ENCODE peak calls at places on chromosomes 7 and 10, in eight cellular contexts. T, C, W, A, M, I, X and S are unnamed samples.

GRCh38 chr10:68752711-68753110 is 31.7 kb downstream of the CCAR1 start:
- DNase-seq in T (no peak), C (no peak), W (no peak), A (no peak), M (no peak), I (no peak), X (no peak), S (no peak)

GRCh38 chr7:93715234-93715633 is 140.7 kb upstream of the CALCR start:
- DNase-seq in T (peak), C (peak), W (peak), A (peak), M (peak), I (peak), X (peak), S (no peak)

GRCh38 chr7:121083138-121083789 is 94.8 kb downstream of the CPED1 start:
- DNase-seq in T (no peak), C (no peak), W (peak), A (no peak), M (peak), I (no peak), X (no peak), S (no peak)

GRCh38 chr10:78342787-78343186 is 309.1 kb downstream of the RPS24 start:
- DNase-seq in T (no peak), C (no peak), W (no peak), A (no peak), M (no peak), I (no peak), X (no peak), S (no peak)

GRCh38 chr10:52400564-52400963 is 86.5 kb downstream of the DKK1 start:
- DNase-seq in T (no peak), C (peak), W (peak), A (no peak), M (peak), I (no peak), X (no peak), S (no peak)

GRCh38 chr10:24866615-24867583 is 85.5 kb downstream of the PRTFDC1 start:
- DNase-seq in T (no peak), C (peak), W (peak), A (no peak), M (peak), I (peak), X (peak), S (no peak)

GRCh38 chr7:27605689-27606269 is 56.9 kb downstream of the HIBADH start:
- DNase-seq in T (no peak), C (peak), W (peak), A (no peak), M (peak), I (no peak), X (peak), S (no peak)

GRCh38 chr7:1181591-1181990 is 21.6 kb upstream of the ZFAND2A start:
- DNase-seq in T (no peak), C (no peak), W (no peak), A (no peak), M (no peak), I (no peak), X (no peak), S (no peak)

GRCh38 chr7:15288746-15289145 is 273.1 kb downstream of the AGMO start:
- DNase-seq in T (no peak), C (no peak), W (peak), A (no peak), M (peak), I (no peak), X (no peak), S (no peak)

GRCh38 chr10:45809829-45810228 is 37.5 kb downstream of the AGAP4 start:
- DNase-seq in T (no peak), C (peak), W (peak), A (no peak), M (peak), I (no peak), X (peak), S (no peak)

GRCh38 chr7:74280985-74281384 is 8.2 kb upstream of the CLIP2 start:
- DNase-seq in T (no peak), C (peak), W (peak), A (no peak), M (peak), I (no peak), X (no peak), S (no peak)

GRCh38 chr7:54985405-54986360 is 33.1 kb upstream of the EGFR start:
- DNase-seq in T (no peak), C (peak), W (peak), A (no peak), M (peak), I (no peak), X (no peak), S (no peak)

GRCh38 chr7:68074242-68074641 is 1077.6 kb downstream of the TYW1 start:
- DNase-seq in T (no peak), C (no peak), W (no peak), A (no peak), M (no peak), I (no peak), X (no peak), S (no peak)

GRCh38 chr10:110670335-110670734 is 26.2 kb downstream of the RBM20 start:
- DNase-seq in T (no peak), C (no peak), W (no peak), A (no peak), M (no peak), I (no peak), X (no peak), S (no peak)

GRCh38 chr7:105778956-105779355 is 97.4 kb downstream of the ATXN7L1 start:
- DNase-seq in T (no peak), C (no peak), W (no peak), A (no peak), M (no peak), I (no peak), X (no peak), S (no peak)

GRCh38 chr7:1733206-1733907 is 63.3 kb downstream of the ELFN1 start:
- DNase-seq in T (no peak), C (no peak), W (no peak), A (no peak), M (no peak), I (no peak), X (no peak), S (no peak)

GRCh38 chr7:21338728-21339164 is 89.1 kb upstream of the SP4 start:
- DNase-seq in T (no peak), C (no peak), W (no peak), A (no peak), M (no peak), I (no peak), X (no peak), S (no peak)

GRCh38 chr10:78706256-78706655 is 362.5 kb upstream of the ZMIZ1 start:
- DNase-seq in T (no peak), C (no peak), W (peak), A (no peak), M (no peak), I (no peak), X (no peak), S (no peak)

GRCh38 chr10:90130321-90131086 is 429.1 kb downstream of the KIF20B start:
- DNase-seq in T (peak), C (no peak), W (no peak), A (no peak), M (no peak), I (no peak), X (no peak), S (peak)

GRCh38 chr10:90125406-90125805 is 424.0 kb downstream of the KIF20B start:
- DNase-seq in T (no peak), C (no peak), W (peak), A (no peak), M (peak), I (no peak), X (no peak), S (no peak)

DNA sequence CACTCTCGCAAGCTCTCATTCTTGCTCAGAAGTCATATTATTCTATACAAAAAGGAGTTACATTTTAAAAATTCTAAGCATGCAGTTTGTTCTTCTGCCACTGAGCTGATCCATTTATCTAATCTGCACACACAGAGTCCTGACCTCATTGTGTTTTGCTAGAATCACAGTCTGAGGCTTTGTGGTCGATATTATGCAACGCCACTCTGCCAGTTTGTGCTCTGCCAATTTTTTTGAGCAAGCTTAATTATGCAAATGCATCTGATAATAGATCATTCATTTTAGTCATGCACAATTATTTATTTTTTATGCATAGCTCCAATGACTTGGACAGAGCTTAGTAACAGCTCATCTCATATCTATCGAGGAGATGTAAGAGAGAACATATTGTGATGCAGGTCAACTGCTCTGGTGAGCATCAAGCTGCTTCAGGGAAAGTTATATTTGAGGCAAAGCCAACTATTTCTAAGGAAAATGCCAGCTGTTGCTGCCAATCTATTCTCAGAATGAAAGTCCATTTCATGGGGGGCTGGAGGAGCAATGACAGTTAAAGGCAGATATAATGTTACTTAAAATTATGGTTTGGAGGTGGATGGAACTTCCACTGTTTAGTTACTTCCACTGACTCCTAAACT is 424.7 kb downstream of the KIF20B start:
- DNase-seq in T (no peak), C (no peak), W (peak), A (no peak), M (peak), I (no peak), X (no peak), S (no peak)
- TF ChIP-seq CTCF in T (no peak), C (no peak), W (peak), A (no peak), M (no peak), I (no peak), X (no peak), S (no peak)

DNA sequence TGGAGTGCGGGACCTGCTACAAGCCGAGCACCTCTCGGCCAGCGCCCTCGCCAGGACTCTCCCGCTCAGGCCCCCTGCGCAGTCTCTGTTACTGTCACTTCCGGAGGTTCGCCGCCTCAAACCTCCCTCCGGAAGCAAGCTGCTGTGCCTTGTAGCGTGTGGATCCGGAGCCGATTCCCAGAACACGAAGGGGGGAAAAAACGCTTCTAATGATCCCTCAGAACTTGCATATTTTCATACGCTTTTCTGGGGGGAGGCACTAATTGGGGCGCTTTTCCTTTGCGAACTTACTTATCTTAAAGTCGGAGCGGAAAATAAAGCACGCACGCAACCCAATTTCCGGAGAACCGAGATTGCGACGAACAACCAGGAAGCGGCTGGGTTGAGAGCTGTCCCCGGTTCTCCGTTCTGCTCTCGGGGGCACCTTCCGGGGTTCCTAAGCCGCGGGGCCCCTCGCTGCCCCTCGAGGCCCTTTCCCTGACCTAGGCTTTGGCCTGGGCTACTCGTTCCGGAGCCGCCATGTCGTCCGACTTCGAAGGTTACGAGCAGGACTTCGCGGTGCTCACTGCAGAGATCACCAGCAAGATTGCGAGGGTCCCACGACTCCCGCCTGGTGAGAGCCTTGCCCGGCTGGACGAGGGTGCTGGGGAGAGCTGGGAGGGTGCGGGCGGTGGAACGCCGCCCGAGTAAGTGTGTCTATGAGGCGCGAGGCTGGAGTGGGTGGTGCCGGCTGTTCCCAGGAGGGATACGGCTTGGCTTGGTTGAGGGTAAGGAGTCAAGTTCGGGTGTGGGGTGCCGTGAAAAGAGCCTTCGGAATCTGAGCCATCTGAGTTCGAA is at the start of the genes VTI1A and ZDHHC6:
- DNase-seq in T (peak), C (peak), W (peak), A (peak), M (peak), I (peak), X (peak), S (peak)
- TF ChIP-seq CTCF in T (no peak), C (no peak), W (peak), A (no peak), M (peak), I (peak), X (peak), S (no peak)

GRCh38 chr7:89200758-89201157 is 405.2 kb upstream of the TEX47 start:
- DNase-seq in T (no peak), C (no peak), W (no peak), A (no peak), M (no peak), I (no peak), X (no peak), S (no peak)
- TF ChIP-seq CTCF in T (no peak), C (no peak), W (no peak), A (no peak), M (no peak), I (no peak), X (no peak), S (no peak)

DNA sequence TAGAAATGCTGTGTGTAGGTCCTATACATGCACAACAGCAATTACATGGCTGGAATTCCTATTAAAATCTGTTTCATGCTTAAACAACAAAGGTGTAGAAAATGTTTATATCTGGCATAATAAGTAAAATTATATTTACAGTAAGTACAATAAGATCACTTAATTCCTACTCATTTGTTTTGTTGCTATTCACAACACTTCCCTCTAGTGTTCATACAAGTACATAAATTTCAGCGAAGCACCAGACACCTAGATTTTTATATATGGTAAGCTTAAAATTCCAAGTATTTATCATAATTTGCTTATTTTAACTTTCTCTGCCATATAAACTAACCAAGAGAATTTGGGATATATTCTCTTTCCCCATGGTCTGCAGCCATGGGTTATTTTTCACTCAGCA is 51.8 kb upstream of the ANK3 start:
- DNase-seq in T (no peak), C (peak), W (peak), A (no peak), M (peak), I (no peak), X (no peak), S (no peak)
- TF ChIP-seq CTCF in T (no peak), C (peak), W (peak), A (peak), M (peak), I (no peak), X (peak), S (no peak)

DNA sequence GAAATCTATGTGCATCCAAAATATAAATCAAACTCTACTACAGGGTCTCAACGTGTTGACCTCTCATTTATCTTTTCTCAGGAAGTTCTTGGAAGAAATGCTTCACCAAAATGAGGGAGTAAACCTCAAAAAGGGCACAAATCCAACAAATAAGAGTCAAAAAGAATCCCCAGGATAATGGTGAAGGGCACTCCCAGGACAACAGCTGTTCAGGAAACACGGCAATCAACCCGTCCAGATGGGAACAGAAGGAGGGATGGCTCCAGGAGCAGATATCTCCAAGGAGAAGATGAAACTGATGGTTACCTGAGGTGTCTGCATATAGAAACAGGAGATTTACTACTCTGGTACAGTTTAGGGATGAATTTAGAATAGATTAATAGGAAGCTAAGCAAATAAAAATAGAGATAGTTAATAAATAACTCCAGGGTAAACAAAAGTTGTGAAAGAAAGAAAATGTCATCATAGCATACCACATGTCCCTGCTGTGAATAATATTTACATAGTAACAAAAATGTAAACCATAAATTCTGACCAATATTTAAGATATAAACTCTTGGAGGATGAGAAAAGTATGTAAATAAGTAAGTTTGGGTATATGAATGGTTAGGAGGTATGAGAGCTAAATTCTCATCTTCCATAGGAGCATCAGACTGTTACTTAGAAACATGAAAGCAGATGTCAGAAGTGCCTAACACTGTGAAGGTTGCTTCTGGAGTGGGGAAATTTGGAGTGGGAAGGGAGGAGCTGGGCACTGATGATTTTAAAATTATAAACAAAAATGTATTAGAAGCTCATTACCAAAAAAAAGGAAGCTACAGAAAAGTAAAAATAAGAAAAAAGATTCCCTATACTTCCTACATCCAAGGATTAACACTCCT is 237.5 kb upstream of the HPS1 start:
- DNase-seq in T (no peak), C (no peak), W (no peak), A (no peak), M (no peak), I (no peak), X (no peak), S (no peak)
- TF ChIP-seq CTCF in T (no peak), C (no peak), W (no peak), A (no peak), M (no peak), I (no peak), X (no peak), S (no peak)

GRCh38 chr7:3399858-3400257 is 98.8 kb downstream of the SDK1 start:
- DNase-seq in T (no peak), C (peak), W (peak), A (peak), M (no peak), I (no peak), X (peak), S (no peak)
- TF ChIP-seq CTCF in T (no peak), C (peak), W (peak), A (no peak), M (peak), I (no peak), X (peak), S (no peak)